ENCODE peak calls at places on chromosomes 3 and 15, in five cellular contexts. Z, G, W, F and S are unnamed samples.

GRCh38 chr15:78110916-78111475 is 18.6 kb downstream of the SH2D7 start:
- DNase-seq in G (no peak), Z (no peak), W (no peak), F (no peak), S (no peak)

GRCh38 chr3:39548282-39548681 is 80.8 kb downstream of the MOBP start:
- DNase-seq in Z (no peak), F (no peak), G (no peak), W (no peak), S (no peak)

GRCh38 chr3:59545369-59545768 is 495.5 kb upstream of the CFAP20DC start:
- DNase-seq in F (no peak), Z (no peak), W (no peak), G (no peak), S (no peak)

GRCh38 chr3:101074518-101074917 is 81.3 kb upstream of the ABI3BP start:
- DNase-seq in F (no peak), Z (no peak), W (no peak), G (no peak), S (no peak)

GRCh38 chr3:52881834-52882233 is 15.5 kb downstream of the STIMATE start:
- DNase-seq in W (no peak), Z (no peak), F (no peak), G (no peak), S (no peak)

GRCh38 chr3:128922804-128923459 is 43.5 kb downstream of the ACAD9 start:
- DNase-seq in G (no peak), Z (no peak), F (no peak), W (no peak), S (no peak)

GRCh38 chr15:86398986-86399677 is 319.5 kb downstream of the AGBL1 start:
- DNase-seq in F (no peak), Z (no peak), G (no peak), W (no peak), S (no peak)

GRCh38 chr3:146814601-146815315 is 209.6 kb upstream of the PLSCR5 start:
- DNase-seq in G (no peak), F (no peak), W (no peak), Z (no peak), S (no peak)

GRCh38 chr3:61899700-61900462 is 338.5 kb downstream of the PTPRG start:
- DNase-seq in W (no peak), G (no peak), Z (no peak), F (no peak), S (no peak)

GRCh38 chr3:53890726-53891499 is 746 bp downstream of the SELENOK start:
- DNase-seq in Z (peak), F (no peak), W (peak), G (peak), S (no peak)

GRCh38 chr3:66555214-66555844 is 54.5 kb upstream of the LRIG1 start:
- DNase-seq in Z (no peak), G (no peak), F (no peak), W (no peak), S (no peak)

GRCh38 chr15:36468746-36469145 is 110.7 kb upstream of the CDIN1 start:
- DNase-seq in W (no peak), F (no peak), G (no peak), Z (no peak), S (no peak)

GRCh38 chr3:74630602-74631001 is 16.1 kb upstream of the CNTN3 start:
- DNase-seq in W (no peak), F (no peak), G (no peak), Z (no peak), S (no peak)

GRCh38 chr3:23051240-23052140 is 151.6 kb upstream of the UBE2E2 start:
- DNase-seq in F (no peak), Z (no peak), W (no peak), G (no peak), S (no peak)

GRCh38 chr15:99167201-99167600 is 62.3 kb downstream of the SYNM start:
- DNase-seq in F (no peak), W (peak), G (no peak), Z (no peak), S (no peak)

GRCh38 chr3:197302696-197303341 is 4.4 kb upstream of the DLG1 start:
- DNase-seq in F (no peak), Z (no peak), G (peak), W (no peak), S (no peak)

GRCh38 chr3:147654827-147655226 is 245.7 kb downstream of the ZIC1 start:
- DNase-seq in F (no peak), G (no peak), W (no peak), Z (no peak), S (no peak)

GRCh38 chr15:83356516-83357399 is 72.3 kb upstream of the BNC1 start:
- DNase-seq in G (no peak), W (no peak), F (no peak), Z (no peak), S (no peak)

GRCh38 chr3:111809196-111809595 is 49.9 kb upstream of the PHLDB2 start:
- DNase-seq in W (no peak), F (no peak), Z (no peak), G (peak), S (no peak)
- TF ChIP-seq SUZ12 in W (no peak), F (no peak), Z (no peak), G (no peak), S (no peak)

GRCh38 chr15:50146661-50147060 is 27.6 kb upstream of the ATP8B4 start:
- DNase-seq in F (no peak), W (no peak), G (no peak), Z (no peak), S (no peak)

GRCh38 chr15:50143255-50143860 is 24.3 kb upstream of the ATP8B4 start:
- DNase-seq in F (no peak), Z (no peak), G (no peak), W (no peak), S (no peak)

GRCh38 chr15:50148362-50148963 is 29.4 kb upstream of the ATP8B4 start:
- DNase-seq in W (no peak), G (peak), F (no peak), Z (peak), S (peak)

GRCh38 chr15:50144342-50145120 is 25.5 kb upstream of the ATP8B4 start:
- DNase-seq in W (no peak), F (no peak), Z (no peak), G (no peak), S (no peak)

DNA sequence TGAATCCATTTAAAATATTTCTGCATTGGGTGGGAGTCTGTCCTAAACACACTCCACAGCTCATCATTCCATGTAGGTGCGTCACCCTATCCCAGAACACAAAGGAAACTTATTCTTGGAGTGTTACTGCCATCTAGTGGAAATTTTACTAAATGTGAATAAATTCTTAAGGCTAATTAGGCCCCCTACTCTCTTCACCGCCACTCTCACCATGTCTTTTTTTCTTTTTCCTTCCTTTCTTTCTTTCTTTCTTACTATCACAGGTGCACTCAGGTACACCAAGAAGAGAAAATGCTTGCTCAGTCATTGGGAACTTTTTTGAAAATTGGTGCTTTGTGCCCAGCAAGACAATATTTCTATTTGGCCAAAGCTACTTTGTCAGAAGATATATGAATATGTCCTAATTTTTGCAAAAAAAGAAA is 26.4 kb upstream of the ATP8B4 start:
- DNase-seq in F (peak), W (no peak), G (peak), Z (peak), S (peak)
- TF ChIP-seq SUZ12 in F (no peak), W (no peak), G (no peak), Z (no peak), S (no peak)

GRCh38 chr3:193977622-193978021 is 158.3 kb upstream of the HES1 start:
- DNase-seq in W (no peak), Z (no peak), F (no peak), G (no peak), S (no peak)

GRCh38 chr3:193980905-193981304 is 155.0 kb upstream of the HES1 start:
- DNase-seq in G (no peak), W (no peak), F (no peak), Z (no peak), S (no peak)

GRCh38 chr3:193980326-193980725 is 155.6 kb upstream of the HES1 start:
- DNase-seq in G (no peak), W (no peak), F (no peak), Z (no peak), S (no peak)

GRCh38 chr3:193978446-193978845 is 157.5 kb upstream of the HES1 start:
- DNase-seq in Z (no peak), G (no peak), W (no peak), F (no peak), S (no peak)

DNA sequence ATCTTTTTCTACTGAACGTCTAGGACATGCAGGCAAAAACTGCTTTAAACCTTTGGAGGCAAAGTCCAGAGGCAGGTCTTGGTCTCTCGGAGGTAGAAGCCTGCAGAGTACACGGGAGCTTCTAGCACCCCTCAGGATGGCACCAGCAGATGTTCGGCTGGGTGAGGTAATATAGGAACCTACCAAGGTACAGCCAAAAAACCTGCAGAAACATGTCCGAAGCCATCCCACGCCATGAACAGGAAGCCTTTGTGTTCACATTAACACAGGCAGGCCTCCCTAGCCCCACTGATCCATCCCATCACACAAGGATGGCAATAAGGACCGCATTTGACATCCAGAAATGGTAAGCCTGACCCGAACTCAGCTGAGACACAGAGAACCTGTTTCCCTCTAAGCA is 157.9 kb upstream of the HES1 start:
- DNase-seq in F (no peak), Z (no peak), W (no peak), G (no peak), S (no peak)
- TF ChIP-seq SUZ12 in F (no peak), Z (no peak), W (no peak), G (no peak), S (no peak)

GRCh38 chr15:40377606-40378005 is 4.9 kb upstream of the KNSTRN start:
- DNase-seq in W (no peak), Z (no peak), F (no peak), G (no peak), S (no peak)
- TF ChIP-seq SUZ12 in W (no peak), Z (no peak), F (no peak), G (no peak), S (no peak)

GRCh38 chr3:50267280-50267913 is 1.6 kb upstream of the SEMA3B start:
- DNase-seq in G (no peak), Z (peak), F (no peak), W (peak), S (no peak)
- TF ChIP-seq SUZ12 in G (no peak), Z (no peak), F (no peak), W (no peak), S (no peak)

DNA sequence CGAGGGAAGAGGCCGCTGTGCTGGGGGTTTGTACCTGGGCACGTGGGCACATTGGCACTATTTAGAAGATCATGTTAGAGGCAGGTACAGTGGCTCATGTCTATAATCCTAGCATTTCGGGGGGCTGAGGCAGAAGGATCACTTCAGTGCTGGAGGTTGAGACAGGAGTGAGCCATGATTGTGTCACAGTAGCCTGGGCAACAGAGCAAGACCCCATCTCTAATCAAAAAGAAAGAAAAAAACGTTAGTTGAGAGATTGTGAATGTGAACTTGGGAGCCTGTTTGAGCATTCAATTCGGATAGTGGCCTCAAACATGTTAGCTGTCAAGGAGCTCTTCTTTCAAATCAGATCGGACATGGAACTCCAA is 36.6 kb downstream of the IDH2 start:
- DNase-seq in F (no peak), Z (no peak), G (no peak), W (no peak), S (no peak)
- TF ChIP-seq SUZ12 in F (no peak), Z (no peak), G (no peak), W (no peak), S (no peak)